ENCODE peak calls at places on chromosomes 1 and 21, in nine cellular contexts. P is left ventricle myocardium inferior, H is IMR-90, I is K562, J is NB4, O is cardiac fibroblast, K is Panc1, R is kidney epithelial cell, L is fibroblast of pulmonary artery. T is an unnamed sample.

GRCh38 chr1:111739984-111740765 is 980 bp upstream of the INKA2 start:
- DNase-seq in L (peak; percentile 70), P (peak; percentile 80), K (no peak), O (peak; percentile 75), I (peak; percentile 42), R (no peak), H (peak; percentile 52), J (peak; percentile 13), T (peak; percentile 89)

GRCh38 chr21:46054447-46054846 is 43.5 kb upstream of the COL6A2 start:
- DNase-seq in O (peak; percentile 76), H (peak; percentile 42), P (no peak), K (no peak), J (no peak), L (peak; percentile 44), I (no peak), R (no peak), T (peak; percentile 78)

GRCh38 chr1:213415686-213416380 is 364.8 kb downstream of the RPS6KC1 start:
- DNase-seq in P (no peak), R (peak; percentile 75), K (no peak), J (no peak), L (no peak), H (no peak), O (no peak), I (no peak), T (no peak)

GRCh38 chr1:232669981-232670763 is 40.2 kb upstream of the SIPA1L2 start:
- DNase-seq in R (peak; percentile 75), L (no peak), K (no peak), I (no peak), O (peak; percentile 7), H (peak; percentile 61), P (no peak), J (no peak), T (peak; percentile 4)

GRCh38 chr1:24475700-24476099 is 26.9 kb upstream of the RCAN3 start:
- DNase-seq in H (no peak), P (no peak), I (no peak), O (no peak), J (no peak), L (no peak), K (no peak), R (no peak), T (no peak)

GRCh38 chr1:73886721-73887120 is 311.3 kb downstream of the LRRIQ3 start:
- DNase-seq in R (no peak), I (no peak), L (no peak), K (no peak), O (no peak), H (no peak), P (no peak), J (no peak), T (no peak)

GRCh38 chr1:15916916-15917315 is 59.0 kb downstream of the ZBTB17 start:
- DNase-seq in O (no peak), J (no peak), L (no peak), I (no peak), H (no peak), R (no peak), P (no peak), K (no peak), T (no peak)

GRCh38 chr1:11595287-11595686 is 58.9 kb downstream of the FBXO2 start:
- DNase-seq in L (peak; percentile 3), O (no peak), J (no peak), P (no peak), H (no peak), I (no peak), K (no peak), R (no peak), T (no peak)

GRCh38 chr1:51592711-51593110 is 24.2 kb upstream of the OSBPL9 start:
- DNase-seq in R (no peak), L (no peak), J (no peak), H (no peak), I (no peak), K (no peak), P (no peak), O (no peak), T (no peak)

GRCh38 chr1:27137022-27137542 is 17.8 kb downstream of the SLC9A1 start:
- DNase-seq in P (peak; percentile 67), H (no peak), R (no peak), J (peak; percentile 84), I (peak; percentile 62), O (no peak), L (no peak), K (no peak), T (no peak)

GRCh38 chr1:29124366-29125236 is 898 bp upstream of the TMEM200B start:
- DNase-seq in R (no peak), O (peak; percentile 91), J (peak; percentile 67), I (peak; percentile 99), P (peak; percentile 79), H (peak; percentile 60), L (peak; percentile 82), K (no peak), T (peak; percentile 90)

GRCh38 chr1:66315675-66316074 is 218.3 kb upstream of the SGIP1 start:
- DNase-seq in R (no peak), L (peak; percentile 28), K (no peak), J (no peak), H (peak; percentile 27), I (no peak), P (no peak), O (no peak), T (no peak)

GRCh38 chr21:38129711-38130110 is 127.1 kb upstream of the KCNJ15 start:
- DNase-seq in L (no peak), P (no peak), H (no peak), R (no peak), I (no peak), J (no peak), K (no peak), O (no peak), T (no peak)

GRCh38 chr21:41316641-41317392 is at the start of gene FAM3B:
- DNase-seq in P (no peak), R (no peak), I (no peak), K (no peak), J (no peak), H (no peak), L (no peak), O (no peak), T (no peak)

GRCh38 chr1:109112056-109112651 is 1.8 kb upstream of the ELAPOR1 start:
- DNase-seq in O (peak; percentile 54), L (peak; percentile 47), I (peak; percentile 42), K (no peak), R (no peak), J (peak; percentile 68), P (no peak), H (peak; percentile 41), T (peak; percentile 54)

GRCh38 chr21:26177187-26177586 is 6.6 kb upstream of the APP start:
- DNase-seq in R (no peak), K (no peak), J (no peak), L (no peak), I (no peak), H (no peak), O (peak; percentile 26), P (peak; percentile 24), T (peak; percentile 25)

GRCh38 chr1:183209533-183210158 is 23.6 kb downstream of the LAMC2 start:
- DNase-seq in L (peak; percentile 82), K (peak; percentile 64), R (peak; percentile 78), O (peak; percentile 77), J (peak; percentile 82), P (no peak), H (peak; percentile 92), I (no peak), T (peak; percentile 88)
- TF ChIP-seq CTCF in L (no peak), K (no peak), R (no peak), O (no peak), J (no peak), P (no peak), H (no peak), I (no peak), T (no peak)

DNA sequence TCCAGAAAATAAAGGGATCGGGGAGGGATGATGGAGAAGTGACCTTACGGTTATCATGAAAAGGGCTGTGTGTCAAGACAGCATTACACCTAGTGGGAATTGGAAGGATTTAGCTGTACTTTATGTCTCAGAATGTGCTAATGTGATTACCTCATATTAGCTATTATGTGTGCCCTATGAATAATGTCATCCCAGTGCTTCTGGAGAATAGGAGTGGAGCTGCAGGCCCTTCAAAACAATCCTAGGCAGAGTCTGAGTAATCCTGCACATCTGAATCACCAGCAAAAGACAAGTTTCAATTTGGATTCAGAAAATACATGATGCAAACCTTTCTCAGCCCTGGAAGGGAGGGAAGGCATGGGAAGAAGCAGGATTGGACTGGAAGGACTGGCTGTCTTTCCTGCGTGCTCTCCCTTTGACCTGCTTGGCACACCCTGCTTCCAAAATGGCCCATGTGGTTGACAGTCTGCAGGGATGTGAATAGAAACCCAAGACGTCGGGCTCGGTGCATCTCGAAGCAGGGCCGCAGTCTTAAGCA is 54.1 kb upstream of the TARBP1 start:
- DNase-seq in R (peak; percentile 77), I (no peak), J (no peak), H (peak; percentile 97), K (no peak), L (peak; percentile 97), P (peak; percentile 58), O (peak; percentile 97), T (peak; percentile 96)
- H3K4me3 ChIP-seq in R (no peak overlapping the region), I (no peak overlapping the region), J (no peak overlapping the region), H (no peak overlapping the region), K (no peak overlapping the region), L (no peak overlapping the region), P (no peak overlapping the region), O (no peak overlapping the region), T (no peak overlapping the region)

GRCh38 chr1:88029899-88030298 is 654.2 kb upstream of the PKN2 start:
- DNase-seq in R (no peak), K (no peak), I (no peak), H (no peak), O (no peak), L (no peak), P (no peak), J (no peak), T (no peak)
- TF ChIP-seq CTCF in R (no peak), K (no peak), I (no peak), H (no peak), O (no peak), L (no peak), P (no peak), J (no peak), T (no peak)

DNA sequence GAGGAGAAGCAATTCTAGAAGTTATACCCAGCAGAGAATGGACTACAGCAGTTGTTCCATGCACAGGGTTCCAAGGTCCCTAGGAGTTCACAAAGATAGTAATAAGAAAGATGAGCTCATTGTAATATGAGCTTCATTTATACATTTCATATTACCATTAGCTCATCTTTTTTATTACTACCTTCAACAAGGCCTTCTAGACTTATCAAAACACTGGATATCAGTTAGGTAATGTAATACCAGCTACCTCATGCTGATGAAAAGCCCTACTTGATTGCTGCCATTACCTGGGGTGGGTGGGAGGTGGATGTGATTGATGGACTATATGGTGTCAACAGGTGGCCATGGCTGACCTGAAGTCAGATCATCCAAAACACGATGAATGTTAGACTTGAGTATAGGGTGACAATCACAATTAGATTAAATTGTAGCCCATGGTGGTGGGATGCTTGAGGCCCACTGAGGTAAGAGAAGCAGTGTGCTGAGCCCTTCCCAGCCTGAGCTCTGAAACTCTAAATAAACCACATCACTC is 34.1 kb downstream of the SPATA46 start:
- DNase-seq in J (no peak), H (no peak), K (no peak), I (no peak), R (no peak), P (no peak), L (no peak), O (no peak), T (no peak)
- H3K4me3 ChIP-seq in J (no peak overlapping the region), H (no peak overlapping the region), K (no peak overlapping the region), I (no peak overlapping the region), R (no peak overlapping the region), P (no peak overlapping the region), L (no peak overlapping the region), O (no peak overlapping the region), T (no peak overlapping the region)

T was measured in foreskin fibroblast.